ENCODE peak calls at places on chromosomes 11 and 22, in ten cellular contexts. E, X, G, V, J, B, L, O, F and U are unnamed samples.

GRCh38 chr11:112724194-112724790 is 236.9 kb upstream of the NCAM1 start:
- DNase-seq in E (no peak), O (no peak), L (peak; percentile 30), F (no peak), G (no peak), V (no peak), X (no peak), J (no peak), B (no peak), U (no peak)

GRCh38 chr22:25898707-25899365 is 156.8 kb downstream of the MYO18B start:
- DNase-seq in O (no peak), F (no peak), G (peak; percentile 7), B (no peak), E (peak; percentile 19), L (no peak), X (no peak), J (no peak), V (no peak), U (no peak)

GRCh38 chr11:29801561-29801960 is 215.3 kb downstream of the KCNA4 start:
- DNase-seq in G (no peak), X (no peak), B (no peak), V (peak; percentile 18), L (no peak), E (no peak), O (no peak), F (no peak), J (no peak), U (no peak)

GRCh38 chr11:20873054-20873453 is 203.7 kb downstream of the NELL1 start:
- DNase-seq in O (no peak), X (no peak), B (no peak), F (no peak), E (peak; percentile 55), L (no peak), J (no peak), V (no peak), G (no peak), U (no peak)

GRCh38 chr11:128725630-128726461 is 32.0 kb downstream of the FLI1 start:
- DNase-seq in E (no peak), V (no peak), L (peak; percentile 8), B (no peak), F (no peak), G (peak; percentile 63), O (peak; percentile 46), X (peak; percentile 78), J (no peak), U (peak; percentile 38)

GRCh38 chr11:77406396-77406795 is 67.5 kb downstream of the PAK1 start:
- DNase-seq in V (no peak), X (no peak), O (no peak), G (no peak), L (peak; percentile 87), J (no peak), B (no peak), E (no peak), F (no peak), U (no peak)

GRCh38 chr22:39724390-39724789 is 153.8 kb downstream of the CACNA1I start:
- DNase-seq in L (peak; percentile 23), F (no peak), G (no peak), V (no peak), X (no peak), E (no peak), B (no peak), J (no peak), O (no peak), U (no peak)

GRCh38 chr11:69384548-69385465 is 90.9 kb downstream of the MYEOV start:
- DNase-seq in F (peak; percentile 46), J (no peak), E (no peak), X (no peak), B (no peak), O (no peak), L (no peak), G (no peak), V (no peak), U (no peak)

GRCh38 chr11:69558519-69558941 is 77.1 kb downstream of the LINC01488 start:
- DNase-seq in F (no peak), G (no peak), B (no peak), O (peak; percentile 30), V (no peak), L (no peak), X (peak; percentile 39), E (no peak), J (no peak), U (peak; percentile 32)

GRCh38 chr22:20155330-20156041 is 4.6 kb upstream of the CCDC188 start:
- DNase-seq in J (peak; percentile 61), B (peak; percentile 28), O (no peak), G (peak; percentile 80), V (peak; percentile 8), E (peak; percentile 75), X (peak; percentile 65), F (no peak), L (peak; percentile 49), U (no peak)

GRCh38 chr22:23398701-23399366 is 181.3 kb downstream of the IGLL1 start:
- DNase-seq in B (no peak), L (no peak), V (no peak), E (no peak), J (peak; percentile 17), O (no peak), F (no peak), G (no peak), X (no peak), U (no peak)

GRCh38 chr11:62116458-62116857 is 7.4 kb upstream of the INCENP start:
- DNase-seq in J (no peak), E (no peak), L (no peak), V (no peak), G (no peak), B (no peak), O (no peak), X (no peak), F (no peak), U (no peak)